ENCODE peak calls at places on chromosomes 16 and 17, in nine cellular contexts. I, J, O, X, L, S, G, P and K are unnamed samples.

GRCh38 chr17:39225974-39226683 is 384 bp upstream of the STAC2 start:
- DNase-seq in I (peak; percentile 46), J (peak; percentile 95), O (peak; percentile 75), X (no peak), L (peak; percentile 89), S (peak; percentile 87), G (no peak), P (peak; percentile 20), K (no peak)

GRCh38 chr16:49586466-49586865 is 212.9 kb downstream of the C16orf78 start:
- DNase-seq in I (no peak), J (no peak), O (no peak), X (no peak), L (no peak), S (no peak), G (peak; percentile 6), P (no peak), K (no peak)

GRCh38 chr17:55285340-55286301 is 20.9 kb downstream of the HLF start:
- DNase-seq in I (peak; percentile 87), J (peak; percentile 94), O (no peak), X (peak; percentile 99), L (peak; percentile 97), S (peak; percentile 100), G (peak; percentile 89), P (peak; percentile 68), K (peak; percentile 94)

GRCh38 chr16:85210423-85211169 is 98.3 kb upstream of the CIBAR2 start:
- DNase-seq in I (no peak), J (no peak), O (no peak), X (no peak), L (no peak), S (no peak), G (no peak), P (peak; percentile 92), K (no peak)

GRCh38 chr17:80214878-80215210 is 5.3 kb downstream of the SGSH start:
- DNase-seq in I (no peak), J (no peak), O (no peak), X (no peak), L (no peak), S (no peak), G (no peak), P (no peak), K (no peak)

GRCh38 chr17:2393954-2394749 is 6.7 kb downstream of the MNT start:
- DNase-seq in I (peak; percentile 44), J (no peak), O (no peak), X (no peak), L (no peak), S (peak; percentile 72), G (no peak), P (no peak), K (no peak)

GRCh38 chr16:74738134-74738541 is 36.5 kb downstream of the FA2H start:
- DNase-seq in I (peak; percentile 39), J (no peak), O (peak; percentile 50), X (no peak), L (no peak), S (no peak), G (no peak), P (peak; percentile 25), K (no peak)

GRCh38 chr17:58513913-58514794 is at the start of gene MTMR4:
- DNase-seq in I (peak; percentile 89), J (peak; percentile 80), O (peak; percentile 91), X (peak; percentile 82), L (peak; percentile 89), S (peak; percentile 92), G (peak; percentile 57), P (peak; percentile 58), K (peak; percentile 53)

GRCh38 chr16:4239020-4239419 is 2.9 kb downstream of the SRL start:
- DNase-seq in I (no peak), J (no peak), O (no peak), X (no peak), L (no peak), S (no peak), G (no peak), P (no peak), K (no peak)

GRCh38 chr16:4244254-4244812 is 2.5 kb upstream of the SRL start:
- DNase-seq in I (no peak), J (no peak), O (peak; percentile 95), X (no peak), L (no peak), S (no peak), G (no peak), P (peak; percentile 10), K (no peak)

GRCh38 chr16:4240624-4241023 is 1.3 kb downstream of the SRL start:
- DNase-seq in I (no peak), J (no peak), O (no peak), X (no peak), L (no peak), S (no peak), G (no peak), P (no peak), K (peak; percentile 78)

GRCh38 chr16:4241601-4242270 is at the start of gene SRL:
- DNase-seq in I (no peak), J (no peak), O (no peak), X (no peak), L (no peak), S (no peak), G (no peak), P (no peak), K (peak; percentile 62)

DNA sequence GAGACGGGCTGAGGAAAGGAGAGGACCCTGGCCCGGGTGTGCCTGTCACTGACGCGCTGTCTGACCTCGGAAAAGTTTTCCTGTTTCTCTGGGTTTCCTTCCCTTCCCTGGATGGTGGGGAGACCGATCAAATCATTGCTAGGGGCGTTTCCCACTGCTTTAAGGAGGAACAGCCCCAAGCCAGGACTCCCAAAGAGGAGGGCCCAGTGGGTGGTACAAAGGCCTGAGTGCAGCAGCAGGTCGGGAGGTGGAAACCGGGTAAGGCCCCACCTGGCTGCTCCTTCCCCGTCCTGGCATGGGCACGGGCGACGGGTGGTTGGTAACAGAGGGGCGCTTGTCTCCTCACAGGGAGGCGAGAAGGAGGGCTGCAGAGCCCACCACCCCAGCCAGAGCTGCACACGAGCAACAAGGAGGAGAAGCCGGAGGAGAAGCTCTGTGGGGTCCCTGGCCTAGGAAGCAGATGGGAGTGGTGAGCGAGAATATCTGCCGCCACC is 2.2 kb downstream of the SRL start:
- DNase-seq in I (no peak), J (no peak), O (no peak), X (no peak), L (no peak), S (no peak), G (no peak), P (no peak), K (no peak)
- H3K27ac ChIP-seq in I (no peak overlapping the region), J (no peak overlapping the region), O (no peak overlapping the region), X (no peak overlapping the region), L (no peak overlapping the region), S (no peak overlapping the region), G (peak overlapping the region; percentile 15), P (no peak overlapping the region), K (peak overlapping the region; percentile 98)

DNA sequence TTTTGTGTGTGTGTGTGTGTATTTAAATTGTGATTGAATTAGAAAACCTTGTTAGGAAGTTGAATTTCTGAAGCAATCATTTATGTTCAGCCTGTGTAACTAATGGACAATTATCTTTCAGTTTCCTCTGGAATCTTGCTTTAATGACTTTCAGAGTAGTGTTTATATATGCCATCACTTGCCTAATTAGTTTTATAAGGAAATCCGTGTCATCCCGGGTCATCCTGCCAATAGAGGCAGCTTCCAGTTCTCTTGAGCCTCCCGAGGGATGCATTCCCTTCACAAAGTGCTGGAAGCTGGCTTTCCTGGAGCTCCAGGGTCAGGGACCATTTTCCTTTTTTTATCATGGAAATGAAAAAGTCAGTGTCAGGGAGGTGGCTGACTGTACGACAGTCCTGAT is 42.9 kb downstream of the PRKCA start:
- DNase-seq in I (no peak), J (no peak), O (no peak), X (no peak), L (no peak), S (no peak), G (no peak), P (no peak), K (no peak)
- H3K4me3 ChIP-seq in I (no peak overlapping the region), J (no peak overlapping the region), O (no peak overlapping the region), X (no peak overlapping the region), L (no peak overlapping the region), S (no peak overlapping the region), G (no peak overlapping the region), P (no peak overlapping the region), K (no peak overlapping the region)

DNA sequence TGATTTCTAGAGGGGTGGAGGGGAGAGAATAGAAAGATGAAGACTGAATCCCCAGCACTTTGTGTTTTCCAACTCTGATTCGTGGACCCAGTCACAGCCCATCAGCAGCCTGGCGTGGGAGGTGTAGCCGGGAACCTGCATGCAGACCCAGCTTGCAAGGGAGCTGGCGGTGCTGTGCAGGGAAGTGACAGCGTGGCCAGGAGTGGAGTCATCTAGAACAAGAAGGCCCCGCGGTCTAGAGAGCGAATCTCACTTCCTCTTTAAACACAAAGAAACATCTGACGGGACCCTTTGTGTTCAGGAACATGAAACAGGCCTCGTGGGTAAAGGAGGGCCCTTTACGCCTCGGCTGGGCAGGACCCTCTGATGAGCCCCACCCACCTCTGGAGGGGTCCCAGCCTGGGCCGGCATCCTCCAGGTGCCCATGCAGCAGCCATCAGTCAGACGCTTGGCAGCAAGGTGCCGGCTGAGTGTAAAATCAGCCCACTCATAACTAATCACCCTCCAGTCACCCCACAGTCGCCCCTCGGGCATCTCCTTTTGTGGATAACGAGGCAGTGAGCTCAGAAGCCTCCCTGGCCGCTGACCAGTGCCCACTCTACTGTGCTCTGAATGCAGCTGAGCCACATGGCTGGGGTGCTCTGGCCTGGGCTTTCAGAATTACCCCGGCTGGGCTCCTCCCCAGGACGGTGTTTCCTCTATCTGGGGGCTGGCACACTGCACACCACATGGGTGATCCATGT is 4.4 kb downstream of the SNAI3 start:
- DNase-seq in I (peak; percentile 82), J (no peak), O (no peak), X (no peak), L (no peak), S (no peak), G (no peak), P (peak; percentile 15), K (peak; percentile 43)
- TF ChIP-seq POLR2A in I (no peak), J (no peak), O (no peak), X (peak; percentile 29), L (no peak), S (no peak), G (no peak), P (no peak), K (no peak)

GRCh38 chr17:31508310-31509094 is 117.0 kb downstream of the RAB11FIP4 start:
- DNase-seq in I (no peak), J (no peak), O (peak; percentile 86), X (peak; percentile 32), L (no peak), S (no peak), G (no peak), P (peak; percentile 8), K (no peak)

GRCh38 chr17:31511176-31511540 is 119.7 kb downstream of the RAB11FIP4 start:
- DNase-seq in I (peak; percentile 57), J (no peak), O (no peak), X (no peak), L (no peak), S (no peak), G (no peak), P (no peak), K (no peak)

GRCh38 chr17:31509095-31509804 is 117.8 kb downstream of the RAB11FIP4 start:
- DNase-seq in I (no peak), J (no peak), O (peak; percentile 36), X (no peak), L (no peak), S (no peak), G (no peak), P (no peak), K (no peak)

GRCh38 chr17:31510273-31511175 is 119.0 kb downstream of the RAB11FIP4 start:
- DNase-seq in I (no peak), J (no peak), O (no peak), X (no peak), L (no peak), S (no peak), G (no peak), P (peak; percentile 58), K (peak; percentile 78)

DNA sequence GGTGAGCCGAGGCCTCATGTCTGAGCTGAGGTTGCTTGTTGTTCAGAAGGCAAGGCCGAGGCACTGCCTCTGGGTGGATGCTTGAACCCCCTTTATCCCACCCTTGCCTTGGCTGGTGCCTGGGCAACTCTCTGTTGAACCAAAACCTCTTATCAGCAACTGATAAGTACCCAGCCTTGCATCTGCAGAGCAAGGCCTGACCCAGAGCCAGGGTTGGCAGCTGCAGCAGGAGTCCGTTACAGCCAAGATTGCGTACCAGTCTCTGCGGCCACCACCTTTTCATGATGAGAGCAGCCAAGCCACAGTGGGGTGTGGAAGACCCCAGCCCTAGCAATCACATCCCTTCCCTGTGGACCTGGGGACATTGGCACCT is 118.3 kb downstream of the RAB11FIP4 start:
- DNase-seq in I (no peak), J (no peak), O (no peak), X (no peak), L (no peak), S (no peak), G (no peak), P (no peak), K (no peak)
- H3K27ac ChIP-seq in I (peak overlapping the region; percentile 51), J (no peak overlapping the region), O (peak overlapping the region; percentile 71), X (no peak overlapping the region), L (no peak overlapping the region), S (no peak overlapping the region), G (no peak overlapping the region), P (no peak overlapping the region), K (peak overlapping the region; percentile 50)